ENCODE peak calls at places on chromosomes 11 and 22, in four cellular contexts. Y, G, Z and B are unnamed samples.
A peak's percentile ranks its signal among the peaks of the same experiment; 100 is the strongest.

GRCh38 chr11:87300640-87301381 is 263.1 kb downstream of the TMEM135 start:
- DNase-seq in G (peak; percentile 13), Z (no peak), Y (no peak), B (no peak)

GRCh38 chr22:17785185-17786184 is 11.2 kb upstream of the BID start:
- DNase-seq in Z (peak; percentile 80), Y (no peak), G (peak; percentile 86), B (peak; percentile 91)

GRCh38 chr11:12455938-12456337 is 78.6 kb downstream of the PARVA start:
- DNase-seq in G (no peak), Z (no peak), Y (peak; percentile 81), B (no peak)

GRCh38 chr22:22721681-22722309 is 77.4 kb downstream of the GGTLC2 start:
- DNase-seq in Z (peak; percentile 73), Y (peak; percentile 32), G (peak; percentile 57), B (no peak)

GRCh38 chr11:47971501-47971900 is 8.9 kb upstream of the PTPRJ start:
- DNase-seq in Z (no peak), Y (no peak), G (no peak), B (no peak)

GRCh38 chr11:118528511-118528910 is 1.2 kb downstream of the TTC36 start:
- DNase-seq in Z (no peak), G (no peak), Y (no peak), B (no peak)

GRCh38 chr22:45475063-45475747 is 27.5 kb upstream of the FBLN1 start:
- DNase-seq in Y (no peak), Z (peak; percentile 9), G (no peak), B (no peak)

GRCh38 chr11:103448966-103449365 is 339.7 kb downstream of the DYNC2H1 start:
- DNase-seq in Z (no peak), Y (no peak), G (no peak), B (no peak)

GRCh38 chr11:35223429-35223828 is 84.5 kb downstream of the CD44 start:
- DNase-seq in Z (no peak), Y (peak; percentile 60), G (no peak), B (no peak)

GRCh38 chr22:37753746-37754145 is 54.0 kb upstream of the GCAT start:
- DNase-seq in G (no peak), Z (no peak), Y (no peak), B (no peak)
- H3K4me1 ChIP-seq in G (peaks cover 37% of the 10 kb centered on the region), Z (peaks cover 60% of the 10 kb centered on the region), Y (peaks cover 50% of the 10 kb centered on the region), B (no peaks in the 10 kb centered on the region)

DNA sequence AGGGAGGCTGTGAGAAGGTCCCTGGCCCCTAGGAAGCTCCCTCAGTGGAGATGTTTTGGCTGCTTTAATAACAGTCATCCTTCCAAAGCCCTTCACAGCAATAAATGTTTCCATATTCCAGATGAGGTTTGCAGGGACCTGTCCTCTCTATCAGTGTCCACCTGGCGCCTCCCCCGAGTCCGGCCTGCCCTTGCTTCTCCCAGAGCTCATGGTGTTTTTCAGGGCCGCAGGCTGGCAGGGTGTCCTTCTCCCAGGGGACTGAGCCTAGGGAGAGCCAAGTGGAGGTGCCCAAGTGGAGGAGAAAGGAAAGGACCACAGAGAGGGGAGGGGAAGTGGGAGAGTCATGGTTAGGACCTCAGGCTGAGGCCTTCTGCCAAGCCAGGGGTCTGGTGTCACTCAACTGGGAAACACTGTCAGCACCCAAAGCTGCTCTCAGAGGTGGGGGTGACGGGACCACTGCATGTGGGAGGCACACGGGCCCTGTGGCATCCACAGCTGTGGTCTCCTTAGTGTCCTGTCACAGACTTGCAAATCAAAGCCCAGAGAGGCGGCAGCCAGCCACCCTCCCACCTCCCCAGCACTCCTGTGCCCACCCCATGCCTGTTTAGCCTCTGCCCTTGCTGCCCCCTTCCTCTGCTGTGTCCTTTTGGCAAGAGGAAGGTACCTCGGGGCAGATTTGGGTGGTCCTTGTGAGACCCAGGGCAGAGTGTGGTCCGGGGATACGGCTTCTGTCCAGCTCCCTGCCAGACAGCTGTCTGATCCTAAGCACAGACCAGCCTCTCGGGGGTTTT is 6.4 kb downstream of the DERL3 start:
- DNase-seq in Z (peak; percentile 28), G (no peak), Y (no peak), B (peak; percentile 34)
- H3K4me1 ChIP-seq in Z (no peaks in the 10 kb centered on the region), G (peaks cover 20% of the 10 kb centered on the region), Y (no peaks in the 10 kb centered on the region), B (no peaks in the 10 kb centered on the region)

DNA sequence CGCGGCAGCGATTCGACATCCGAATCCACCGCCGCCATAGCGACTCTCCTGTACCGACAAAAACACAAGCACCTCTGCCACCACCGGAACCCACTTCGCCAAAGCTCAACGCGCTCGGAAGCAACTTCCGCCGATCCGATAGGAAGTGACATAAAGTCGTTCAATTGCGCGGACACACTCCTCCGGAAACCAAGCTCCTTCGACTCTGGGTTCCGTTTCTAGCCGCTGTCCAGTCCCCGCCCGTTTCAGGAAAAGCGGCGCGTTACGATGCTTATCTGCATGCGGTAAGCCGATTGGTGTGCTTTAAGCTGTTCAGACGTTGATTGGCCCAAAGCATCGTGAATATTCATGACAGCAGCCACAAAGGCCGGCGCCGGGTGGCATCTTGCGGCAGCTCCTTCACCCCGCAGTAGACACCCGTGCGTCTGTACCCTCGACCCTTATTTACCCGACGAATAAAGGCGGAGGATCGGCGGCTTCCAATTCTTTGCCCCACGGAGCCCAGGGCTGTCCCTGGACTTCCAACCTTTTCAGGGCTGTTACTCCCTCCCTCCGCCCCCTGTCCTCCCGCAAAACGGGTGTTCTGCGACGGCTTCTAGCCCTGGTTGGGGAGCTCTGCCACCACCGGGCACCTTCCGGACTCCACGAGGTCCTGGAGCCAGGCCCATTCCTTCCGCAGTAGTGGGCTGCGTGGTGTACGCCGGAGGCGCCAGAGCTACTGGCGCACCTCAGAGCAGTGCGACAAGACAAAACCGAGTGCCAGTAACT is at the start of gene TUT1:
- DNase-seq in Y (peak; percentile 99), G (peak; percentile 91), Z (peak; percentile 96), B (peak; percentile 96)
- H3K4me1 ChIP-seq in Y (peaks cover 10% of the 10 kb centered on the region), G (peaks cover 24% of the 10 kb centered on the region), Z (peaks cover 33% of the 10 kb centered on the region), B (peaks cover 2% of the 10 kb centered on the region)

GRCh38 chr11:17164361-17165246 is 43.2 kb downstream of the PIK3C2A start:
- DNase-seq in G (peak; percentile 34), Y (no peak), Z (no peak), B (no peak)

GRCh38 chr11:17162376-17162775 is 45.4 kb downstream of the PIK3C2A start:
- DNase-seq in G (no peak), Z (no peak), Y (no peak), B (no peak)

GRCh38 chr11:17163742-17164141 is 44.0 kb downstream of the PIK3C2A start:
- DNase-seq in G (no peak), Z (no peak), Y (no peak), B (no peak)

GRCh38 chr11:17163296-17163695 is 44.5 kb downstream of the PIK3C2A start:
- DNase-seq in Z (no peak), G (no peak), Y (no peak), B (no peak)

DNA sequence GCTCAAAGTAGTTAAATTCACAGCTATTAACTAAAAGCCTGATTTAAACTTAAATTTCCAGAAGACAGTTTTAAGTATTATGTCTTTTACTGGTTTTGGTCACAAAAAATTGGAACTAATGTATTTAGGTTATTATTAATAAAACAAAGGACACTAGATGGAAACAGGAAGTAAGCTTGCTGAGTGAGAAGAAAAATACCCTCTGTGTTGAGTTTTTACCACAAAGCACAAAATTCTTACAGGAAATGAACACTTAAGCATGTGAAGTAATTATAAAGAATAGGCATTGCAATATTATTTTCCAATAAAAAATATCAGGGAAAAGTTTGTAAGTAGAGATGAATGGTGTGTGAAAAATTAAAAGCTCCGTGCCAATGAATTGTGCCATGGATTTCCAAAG is 46.3 kb downstream of the PIK3C2A start:
- DNase-seq in G (no peak), Y (no peak), Z (no peak), B (no peak)
- H3K4me1 ChIP-seq in G (no peaks in the 10 kb centered on the region), Y (no peaks in the 10 kb centered on the region), Z (peaks cover 75% of the 10 kb centered on the region), B (peaks cover 3% of the 10 kb centered on the region)

GRCh38 chr11:24861440-24861839 is 364.6 kb downstream of the LUZP2 start:
- DNase-seq in Y (no peak), Z (no peak), G (no peak), B (no peak)
- H3K4me1 ChIP-seq in Y (no peaks in the 10 kb centered on the region), Z (no peaks in the 10 kb centered on the region), G (no peaks in the 10 kb centered on the region), B (no peaks in the 10 kb centered on the region)

GRCh38 chr22:28441720-28442263 is 237.8 kb downstream of the TTC28 start:
- DNase-seq in Z (no peak), G (no peak), Y (peak; percentile 30), B (peak; percentile 50)
- H3K4me1 ChIP-seq in Z (peaks cover 13% of the 10 kb centered on the region), G (peaks cover 12% of the 10 kb centered on the region), Y (peaks cover 8% of the 10 kb centered on the region), B (no peaks in the 10 kb centered on the region)

DNA sequence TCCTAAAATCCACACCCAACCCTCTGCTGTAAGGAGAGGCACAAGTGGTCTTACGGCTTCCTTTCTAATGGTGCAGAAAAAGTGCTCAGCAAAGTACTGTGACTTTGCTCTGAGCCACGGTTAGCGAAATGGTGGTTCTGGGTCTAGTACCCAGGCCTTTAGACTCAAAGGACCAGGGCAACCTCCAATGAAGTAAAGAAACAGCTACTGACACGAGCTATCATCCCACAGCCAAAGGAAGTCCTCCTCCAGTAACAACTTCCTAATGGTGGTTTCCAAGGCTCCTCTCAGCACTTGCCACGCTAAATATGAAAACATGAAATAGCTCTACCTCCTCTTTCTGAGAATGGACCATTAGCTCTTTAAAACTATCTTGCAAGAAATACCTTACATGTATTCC is 122.5 kb downstream of the ETS1 start:
- DNase-seq in Y (no peak), Z (no peak), G (no peak), B (no peak)
- H3K4me1 ChIP-seq in Y (peaks cover 54% of the 10 kb centered on the region), Z (peaks cover 74% of the 10 kb centered on the region), G (no peaks in the 10 kb centered on the region), B (no peaks in the 10 kb centered on the region)

DNA sequence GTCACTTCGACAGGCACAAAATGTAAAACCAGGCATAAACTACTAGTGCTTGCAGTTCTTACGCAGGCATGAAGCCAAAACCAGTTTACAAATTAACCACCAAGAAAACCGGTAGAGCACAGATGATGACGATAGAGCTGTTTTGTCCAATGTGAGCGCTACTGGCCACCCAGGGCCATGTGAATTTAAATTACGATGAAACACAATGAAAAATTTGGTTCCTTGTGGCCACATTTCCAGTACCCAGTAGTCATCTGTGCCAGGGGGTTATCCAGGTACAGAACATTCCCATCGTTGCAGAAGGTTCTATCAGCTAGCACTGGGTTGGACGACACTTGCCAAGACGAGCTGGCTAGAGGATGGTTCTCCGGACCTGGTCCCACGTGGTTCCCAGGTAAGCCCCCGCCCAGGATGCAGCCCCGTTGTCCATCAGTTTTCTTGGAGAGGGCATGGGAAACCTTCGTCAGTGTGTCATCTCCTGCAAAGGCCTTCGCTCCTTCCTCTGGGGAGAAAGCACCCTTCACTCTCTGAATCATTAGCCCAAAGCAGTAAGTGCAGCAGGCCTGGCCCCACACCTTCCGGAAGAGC is 1.1 kb upstream of the CD81 start:
- DNase-seq in Z (peak; percentile 43), G (no peak), Y (no peak), B (no peak)
- H3K4me1 ChIP-seq in Z (peaks cover 27% of the 10 kb centered on the region), G (peaks cover 47% of the 10 kb centered on the region), Y (peaks cover 22% of the 10 kb centered on the region), B (peaks cover 41% of the 10 kb centered on the region)

GRCh38 chr22:37166675-37167066 is 17.0 kb upstream of the IL2RB start:
- DNase-seq in Z (peak; percentile 90), G (peak; percentile 80), Y (peak; percentile 49), B (peak; percentile 88)
- H3K4me1 ChIP-seq in Z (peaks cover 10% of the 10 kb centered on the region), G (peaks cover 13% of the 10 kb centered on the region), Y (no peaks in the 10 kb centered on the region), B (no peaks in the 10 kb centered on the region)